ENCODE peak calls at places on chromosomes 11 and 22, in nine cellular contexts. W, R, H, T, N, Y, K, G and P are unnamed samples. For H3K4me1, the result is how much of the 10 kb centered on the place peaks cover.

GRCh38 chr22:42645938-42646568 is 3.1 kb downstream of the CYB5R3 start:
- DNase-seq in H (no peak), N (peak), Y (no peak), R (no peak), K (no peak), T (no peak), W (peak), G (peak), P (no peak)

GRCh38 chr11:9799901-9800300 is 136.0 kb downstream of the SWAP70 start:
- DNase-seq in H (no peak), G (no peak), R (no peak), K (no peak), W (no peak), Y (no peak), N (no peak), T (peak), P (no peak)

GRCh38 chr22:45212992-45213751 is 27.5 kb downstream of the KIAA0930 start:
- DNase-seq in N (no peak), W (no peak), Y (no peak), R (peak), K (peak), T (peak), H (no peak), G (peak), P (no peak)

GRCh38 chr11:38060930-38061329 is 1462.9 kb upstream of the RAG2 start:
- DNase-seq in T (no peak), R (no peak), H (no peak), W (no peak), Y (no peak), G (no peak), K (no peak), N (no peak), P (peak)

GRCh38 chr11:78564037-78564888 is 10.4 kb downstream of the NARS2 start:
- DNase-seq in N (no peak), H (peak), W (no peak), G (peak), Y (no peak), R (no peak), T (peak), K (peak), P (no peak)

GRCh38 chr22:50529416-50530279 is at the start of gene TYMP:
- DNase-seq in Y (peak), W (no peak), T (no peak), K (no peak), H (peak), N (peak), G (peak), R (peak), P (peak)

GRCh38 chr11:23079382-23079813 is 219.1 kb upstream of the CCDC179 start:
- DNase-seq in T (peak), H (no peak), K (no peak), W (no peak), Y (no peak), N (no peak), R (no peak), G (no peak), P (no peak)

GRCh38 chr11:72301486-72301885 is 57.5 kb upstream of the PHOX2A start:
- DNase-seq in G (no peak), N (no peak), Y (no peak), K (no peak), W (no peak), H (no peak), T (no peak), R (no peak), P (no peak)

GRCh38 chr22:28600546-28601143 is 79.0 kb downstream of the TTC28 start:
- DNase-seq in Y (no peak), T (peak), H (peak), R (no peak), W (no peak), N (no peak), K (peak), G (no peak), P (no peak)

GRCh38 chr22:37647928-37648327 is 8.5 kb downstream of the SH3BP1 start:
- DNase-seq in R (no peak), Y (no peak), T (no peak), N (peak), W (no peak), K (no peak), H (no peak), G (peak), P (no peak)

GRCh38 chr11:69301491-69302401 is 7.8 kb downstream of the MYEOV start:
- DNase-seq in N (peak), K (no peak), T (peak), Y (no peak), H (no peak), R (no peak), G (peak), W (no peak), P (peak)

GRCh38 chr11:78783846-78784245 is 209.2 kb upstream of the NARS2 start:
- DNase-seq in T (no peak), G (no peak), N (no peak), K (no peak), Y (no peak), W (no peak), H (no peak), R (no peak), P (no peak)

DNA sequence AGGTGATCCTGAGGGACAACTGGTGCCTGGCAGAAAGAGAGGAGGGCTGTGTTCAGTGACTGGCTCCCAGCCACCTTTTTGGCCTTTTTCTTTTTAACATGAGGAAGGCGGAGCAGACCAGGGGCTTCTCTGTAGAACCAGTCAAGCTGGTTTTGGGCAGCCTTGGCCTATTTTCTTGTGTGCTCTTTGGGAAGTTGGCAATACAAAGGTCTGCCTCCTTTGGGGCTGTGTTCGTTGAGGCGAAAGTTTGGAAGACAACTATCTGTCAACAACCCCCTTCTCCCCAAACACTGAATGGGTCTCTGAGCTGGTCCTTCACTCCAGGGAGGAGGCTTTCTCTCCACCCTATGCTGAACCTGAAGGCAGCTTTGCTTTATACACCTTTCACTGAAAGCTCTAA is 8.5 kb downstream of the MARK2 start:
- DNase-seq in R (no peak), G (no peak), K (no peak), W (no peak), N (peak), T (no peak), Y (no peak), H (no peak), P (peak)
- H3K4me1 ChIP-seq in R (half or more), G (half or more), K (under half), W (under half), N (half or more), T (under half), Y (half or more), H (under half), P (under half)

GRCh38 chr11:34890812-34891211 is 25.4 kb downstream of the APIP start:
- DNase-seq in W (no peak), K (peak), Y (no peak), H (peak), R (no peak), G (no peak), T (peak), N (no peak), P (no peak)
- TF ChIP-seq CTCF in W (no peak), K (peak), Y (peak), H (peak), R (peak), G (peak), T (no peak), N (peak), P (peak)

DNA sequence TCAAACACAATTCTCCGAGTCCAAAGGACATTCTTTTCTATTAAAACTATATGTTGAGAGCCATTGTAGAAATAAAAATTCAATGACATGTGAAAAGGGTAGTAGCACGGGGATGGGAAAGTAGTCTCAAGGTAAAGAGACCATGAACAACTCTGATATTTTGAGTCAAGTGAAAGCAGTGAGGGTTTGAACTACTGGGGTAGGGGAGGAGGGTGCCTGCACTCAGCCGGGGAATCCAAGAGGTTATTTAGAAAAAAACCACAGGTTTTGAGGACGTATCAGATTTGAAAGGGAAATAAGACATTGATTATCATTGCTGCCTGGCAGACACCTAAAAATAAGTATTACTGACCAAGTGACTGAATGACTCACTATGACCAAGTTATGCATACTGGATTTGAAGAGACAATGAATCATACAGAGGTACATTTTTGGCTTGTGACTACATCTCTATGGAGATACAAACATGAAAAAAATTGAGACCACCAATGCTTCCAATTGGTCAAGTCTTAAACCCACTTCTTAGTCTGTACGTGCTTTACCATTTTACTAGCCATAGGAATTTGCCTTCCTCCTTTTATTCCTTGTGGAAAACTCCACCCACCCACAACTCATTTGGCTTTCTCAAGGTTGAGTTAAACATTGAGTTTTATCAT is 2.2 kb upstream of the OR52H1 start:
- DNase-seq in Y (no peak), K (no peak), G (no peak), T (peak), N (no peak), R (no peak), H (no peak), W (no peak), P (peak)
- H3K27ac ChIP-seq in Y (no peak), K (no peak), G (no peak), T (peak), N (no peak), R (no peak), H (no peak), W (no peak), P (peak)

DNA sequence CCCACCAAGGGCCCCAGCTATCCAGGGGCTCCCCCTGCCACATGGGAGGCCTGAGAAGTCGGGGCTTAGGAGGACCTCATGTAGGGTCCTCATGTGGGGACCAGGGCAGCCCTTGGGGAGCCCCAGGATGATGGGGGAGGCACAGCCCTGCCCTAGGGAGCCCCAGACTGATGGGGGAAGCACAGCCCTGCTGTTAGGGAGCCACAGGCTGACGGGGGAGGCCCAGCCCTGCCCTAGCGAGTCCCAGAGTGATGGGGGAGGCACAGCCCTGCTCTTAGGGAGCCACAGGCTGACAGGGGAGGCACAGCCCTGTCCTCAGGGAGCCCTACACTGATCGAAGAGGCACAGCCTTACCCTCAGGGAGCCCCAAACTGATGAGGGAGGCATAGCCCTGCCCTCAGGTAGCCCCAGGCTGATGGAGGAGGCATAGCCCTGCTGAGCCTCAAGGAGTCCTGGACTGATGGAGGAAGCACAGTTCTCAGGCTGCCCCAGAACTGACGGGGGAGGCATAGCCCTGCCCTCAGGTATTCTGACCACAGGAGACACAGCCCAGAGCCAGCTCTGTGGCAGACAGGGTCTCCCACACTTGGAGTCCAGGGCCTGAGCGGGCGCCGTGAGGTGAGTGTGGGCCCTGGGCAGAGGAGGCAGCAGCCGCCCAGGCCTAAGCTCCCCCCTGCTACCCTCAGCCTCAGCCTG is 10.8 kb downstream of the PRR33 start:
- DNase-seq in G (no peak), T (no peak), R (no peak), Y (peak), W (no peak), K (no peak), H (no peak), N (no peak), P (no peak)
- H3K4me1 ChIP-seq in G (half or more), T (under half), R (half or more), Y (half or more), W (under half), K (under half), H (under half), N (under half), P (under half)

GRCh38 chr11:68113986-68114385 is 7.2 kb downstream of the CHKA start:
- DNase-seq in W (no peak), G (no peak), T (peak), N (no peak), H (no peak), Y (no peak), R (no peak), K (no peak), P (no peak)
- TF ChIP-seq CTCF in W (no peak), G (no peak), T (no peak), N (no peak), H (no peak), Y (no peak), R (no peak), K (no peak), P (no peak)

DNA sequence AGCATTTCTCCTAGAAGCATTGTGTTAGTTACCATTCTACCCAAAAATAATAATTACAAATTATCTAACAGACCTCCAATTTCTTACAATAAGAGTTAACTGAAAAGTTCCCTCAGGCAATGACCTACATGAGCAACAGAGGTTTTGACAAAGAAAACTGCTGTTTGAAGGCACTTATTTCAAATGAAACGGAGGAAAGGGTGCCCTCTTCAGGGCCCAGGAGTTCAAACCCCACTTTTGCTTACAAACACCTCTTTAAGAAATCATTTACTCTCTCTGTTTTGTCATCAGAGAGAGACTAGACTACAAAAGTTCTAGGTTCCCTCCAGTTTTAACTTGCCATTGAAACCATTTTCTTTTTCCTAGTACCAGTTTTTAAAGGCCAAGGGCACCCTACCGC is 56.7 kb downstream of the AMBRA1 start:
- DNase-seq in H (peak), R (no peak), W (no peak), G (no peak), N (no peak), K (no peak), Y (no peak), T (peak), P (no peak)
- H3K27ac ChIP-seq in H (no peak), R (no peak), W (no peak), G (no peak), N (no peak), K (no peak), Y (no peak), T (no peak), P (no peak)

GRCh38 chr11:60950933-60951610 is 904 bp downstream of the SLC15A3 start:
- DNase-seq in K (no peak), H (peak), G (no peak), N (peak), W (peak), T (peak), Y (peak), R (peak), P (no peak)
- H3K4me1 ChIP-seq in K (under half), H (under half), G (under half), N (under half), W (under half), T (under half), Y (under half), R (under half), P (under half)

GRCh38 chr11:117834838-117835443 is 10.4 kb upstream of the FXYD2 start:
- DNase-seq in R (no peak), N (peak), T (no peak), Y (no peak), H (no peak), G (peak), W (no peak), K (no peak), P (no peak)
- TF ChIP-seq CTCF in R (no peak), N (no peak), T (no peak), Y (no peak), H (no peak), G (no peak), W (no peak), K (no peak), P (no peak)

DNA sequence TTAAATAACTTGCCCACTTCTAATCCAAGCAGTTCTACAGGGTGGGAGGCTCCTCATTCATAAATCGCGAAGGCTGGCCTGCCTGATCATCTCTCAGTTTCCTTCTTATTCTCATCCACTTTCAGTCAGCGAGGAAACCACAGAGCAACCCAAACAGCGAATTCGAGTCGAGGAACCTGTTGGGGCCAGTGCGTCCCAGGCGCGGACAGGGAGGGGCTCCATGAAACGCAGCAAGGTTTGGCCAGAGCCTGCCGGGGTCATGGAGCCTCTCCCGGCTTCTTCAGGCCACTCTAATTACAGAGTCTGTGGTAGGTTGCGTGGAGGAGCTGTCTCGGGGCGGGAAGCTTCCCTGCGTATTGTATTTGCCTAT is 741 bp upstream of the NAV2 start:
- DNase-seq in K (no peak), G (peak), H (peak), R (no peak), W (peak), Y (peak), N (no peak), T (no peak), P (peak)
- H3K27ac ChIP-seq in K (peak), G (peak), H (peak), R (peak), W (peak), Y (peak), N (peak), T (peak), P (no peak)

GRCh38 chr11:929405-929804 is 3.7 kb downstream of the AP2A2 start:
- DNase-seq in T (no peak), N (no peak), H (no peak), R (no peak), Y (no peak), G (no peak), W (no peak), K (no peak), P (no peak)
- H3K4me1 ChIP-seq in T (under half), N (half or more), H (under half), R (half or more), Y (half or more), G (half or more), W (under half), K (under half), P (under half)